ENCODE peak calls at places on chromosomes 4 and X, in six cellular contexts. F is A549, K is K562, M is HepG2, Y is WTC11, B is H1. G is an unnamed sample.

GRCh38 chr4:182925298-182925738 is 8.1 kb upstream of the DCTD start:
- DNase-seq in B (peak), M (peak), K (peak), Y (peak), F (peak), G (peak)

GRCh38 chrX:69079278-69079677 is 86.0 kb downstream of the PJA1 start:
- DNase-seq in M (no peak), B (no peak), K (no peak), F (no peak), Y (no peak), G (no peak)

GRCh38 chr4:3207531-3208037 is 41.4 kb upstream of the MSANTD1 start:
- DNase-seq in M (peak), K (no peak), Y (no peak), F (no peak), B (no peak), G (peak)

GRCh38 chr4:156298230-156298629 is 344.6 kb upstream of the CTSO start:
- DNase-seq in Y (no peak), K (no peak), B (no peak), F (no peak), M (no peak), G (peak)

GRCh38 chr4:84530871-84531270 is 31.8 kb upstream of the NKX6-1 start:
- DNase-seq in Y (no peak), F (no peak), K (no peak), M (no peak), B (no peak), G (no peak)

GRCh38 chrX:123088930-123089329 is 95.1 kb upstream of the GRIA3 start:
- DNase-seq in F (no peak), Y (no peak), K (no peak), B (no peak), M (no peak), G (no peak)

GRCh38 chr4:1235381-1236102 is 13.4 kb downstream of the CTBP1 start:
- DNase-seq in K (no peak), Y (no peak), F (no peak), B (no peak), M (no peak), G (no peak)

GRCh38 chr4:2071252-2071911 is 12.3 kb downstream of the NAT8L start:
- DNase-seq in Y (peak), B (peak), F (no peak), K (no peak), M (no peak), G (no peak)

GRCh38 chr4:138643827-138644226 is 371.8 kb upstream of the NOCT start:
- DNase-seq in F (no peak), K (no peak), Y (no peak), M (no peak), B (no peak), G (no peak)

GRCh38 chrX:80879143-80879542 is 69.5 kb upstream of the BRWD3 start:
- DNase-seq in B (no peak), M (no peak), Y (no peak), F (no peak), K (no peak), G (no peak)

GRCh38 chr4:184281231-184282139 is 63.8 kb upstream of the ENPP6 start:
- DNase-seq in M (no peak), K (no peak), B (peak), Y (no peak), F (no peak), G (no peak)

GRCh38 chr4:78131403-78131802 is 74.3 kb downstream of the FRAS1 start:
- DNase-seq in M (no peak), K (no peak), Y (no peak), F (no peak), B (no peak), G (no peak)

GRCh38 chr4:14254252-14254651 is 626.7 kb upstream of the BOD1L1 start:
- DNase-seq in Y (peak), K (no peak), F (peak), B (peak), M (no peak), G (peak)

GRCh38 chrX:44244008-44244407 is 99.5 kb downstream of the EFHC2 start:
- DNase-seq in B (no peak), M (no peak), Y (no peak), K (peak), F (no peak), G (peak)

GRCh38 chr4:6231663-6232165 is 31.4 kb upstream of the JAKMIP1 start:
- DNase-seq in B (no peak), M (no peak), F (no peak), K (no peak), Y (no peak), G (no peak)

GRCh38 chr4:126512998-126513397 is 1119.8 kb upstream of the INTU start:
- DNase-seq in F (no peak), Y (no peak), K (no peak), B (no peak), M (no peak), G (no peak)

GRCh38 chr4:76982638-76983579 is 33.4 kb downstream of the SEPTIN11 start:
- DNase-seq in F (peak), B (no peak), K (peak), Y (no peak), M (peak), G (no peak)

GRCh38 chrX:135425566-135425965 is 3.8 kb downstream of the SMIM10L2A start:
- DNase-seq in Y (no peak), F (no peak), K (no peak), B (no peak), M (no peak), G (no peak)

GRCh38 chrX:48045410-48046311 is 25.8 kb downstream of the ZNF630 start:
- DNase-seq in K (no peak), B (no peak), M (peak), Y (no peak), F (no peak), G (peak)

GRCh38 chr4:88211473-88212252 is 53.2 kb upstream of the ABCG2 start:
- DNase-seq in F (no peak), B (peak), K (peak), Y (no peak), M (peak), G (peak)

GRCh38 chr4:40722576-40723161 is 27.1 kb upstream of the NSUN7 start:
- DNase-seq in K (no peak), F (no peak), B (no peak), Y (no peak), M (no peak), G (peak)

GRCh38 chrX:53481093-53481492 is 46.9 kb upstream of the HSD17B10 start:
- DNase-seq in B (peak), M (no peak), K (peak), Y (peak), F (peak), G (no peak)

GRCh38 chr4:125225806-125226205 is 88.9 kb upstream of the FAT4 start:
- DNase-seq in K (no peak), M (no peak), Y (no peak), B (no peak), F (no peak), G (no peak)

GRCh38 chr4:127708985-127709384 is 21.2 kb upstream of the SLC25A31 start:
- DNase-seq in Y (no peak), K (no peak), F (peak), B (no peak), M (peak), G (peak)

GRCh38 chrX:41779058-41779564 is 55.1 kb downstream of the GPR82 start:
- DNase-seq in F (peak), B (no peak), Y (no peak), M (peak), K (no peak), G (peak)

GRCh38 chr4:103268746-103269145 is 70.6 kb upstream of the CENPE start:
- DNase-seq in M (no peak), B (no peak), Y (no peak), K (no peak), F (no peak), G (no peak)

GRCh38 chr4:131207589-131207988 is 1941.5 kb upstream of the PCDH10 start:
- DNase-seq in K (no peak), B (no peak), Y (no peak), F (no peak), M (no peak), G (no peak)

GRCh38 chr4:140019619-140020367 is 134.2 kb downstream of the MAML3 start:
- DNase-seq in Y (no peak), K (no peak), B (no peak), F (no peak), M (peak), G (no peak)

GRCh38 chrX:154308108-154308946 is 12.7 kb downstream of the TKTL1 start:
- DNase-seq in F (peak), M (peak), K (peak), B (peak), Y (peak), G (peak)

GRCh38 chr4:112185740-112186670 is 40.8 kb downstream of the FAM241A start:
- DNase-seq in F (no peak), Y (no peak), K (no peak), B (no peak), M (no peak), G (no peak)

GRCh38 chrX:3134316-3134715 is 93.0 kb downstream of the ARSF start:
- DNase-seq in F (no peak), Y (no peak), K (no peak), M (no peak), B (no peak), G (no peak)

GRCh38 chrX:3124041-3124440 is 82.8 kb downstream of the ARSF start:
- DNase-seq in M (no peak), B (no peak), K (no peak), F (no peak), Y (no peak), G (no peak)

GRCh38 chrX:3129256-3129655 is 88.0 kb downstream of the ARSF start:
- DNase-seq in B (no peak), F (no peak), K (no peak), M (no peak), Y (no peak), G (no peak)
- TF ChIP-seq JUN in B (no peak), F (no peak), K (no peak), M (no peak), Y (no peak), G (no peak)

GRCh38 chr4:119010909-119011606 is 122.4 kb downstream of the SYNPO2 start:
- DNase-seq in M (no peak), Y (no peak), F (no peak), B (no peak), K (no peak), G (no peak)
- TF ChIP-seq JUN in M (no peak), Y (no peak), F (no peak), B (no peak), K (no peak), G (no peak)

GRCh38 chr4:21802406-21802805 is 146.2 kb downstream of the KCNIP4 start:
- DNase-seq in M (no peak), K (no peak), B (no peak), F (peak), Y (no peak), G (peak)
- TF ChIP-seq JUN in M (no peak), K (no peak), B (no peak), F (no peak), Y (no peak), G (peak)

DNA sequence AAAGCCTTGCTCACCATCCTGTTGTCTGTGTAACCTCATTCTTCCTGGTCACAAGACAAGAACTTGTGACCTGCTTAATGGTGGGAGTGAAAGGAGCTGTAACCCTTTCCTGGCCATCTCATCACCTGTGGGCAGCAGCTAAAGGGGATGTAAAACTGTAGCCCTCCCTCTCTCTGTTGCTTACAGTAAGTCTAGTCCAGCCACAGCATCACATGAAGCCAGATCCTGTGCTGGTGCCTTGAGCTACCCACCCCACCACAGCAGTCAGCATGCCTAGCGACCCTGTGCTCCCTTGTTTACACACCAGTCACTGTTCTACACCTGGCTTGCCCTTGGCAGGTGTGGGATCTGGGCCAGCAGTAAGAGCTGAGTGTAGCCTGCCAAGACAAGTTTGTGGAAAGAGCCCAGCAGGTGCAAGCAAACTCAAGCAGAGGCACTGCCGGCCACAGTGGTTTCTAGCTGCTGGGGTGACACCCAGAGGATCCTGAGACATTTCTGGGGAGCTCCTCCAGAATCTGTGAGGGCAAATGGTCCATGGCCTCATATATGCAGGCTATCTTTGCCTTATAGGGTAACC is 41.0 kb downstream of the UGT2B28 start:
- DNase-seq in M (no peak), F (no peak), Y (no peak), B (no peak), K (no peak), G (no peak)
- TF ChIP-seq JUN in M (no peak), F (no peak), Y (no peak), B (no peak), K (no peak), G (no peak)

GRCh38 chr4:4558881-4559280 is 17.0 kb upstream of the STX18 start:
- DNase-seq in B (no peak), M (no peak), K (no peak), Y (no peak), F (no peak), G (no peak)

GRCh38 chr4:4559596-4559995 is 17.7 kb upstream of the STX18 start:
- DNase-seq in F (no peak), M (no peak), K (no peak), B (no peak), Y (no peak), G (no peak)

GRCh38 chr4:4560136-4560535 is 18.3 kb upstream of the STX18 start:
- DNase-seq in K (no peak), Y (no peak), B (no peak), F (no peak), M (no peak), G (no peak)

GRCh38 chr4:4554234-4554633 is 12.4 kb upstream of the STX18 start:
- DNase-seq in B (no peak), F (no peak), K (no peak), Y (no peak), M (no peak), G (no peak)

DNA sequence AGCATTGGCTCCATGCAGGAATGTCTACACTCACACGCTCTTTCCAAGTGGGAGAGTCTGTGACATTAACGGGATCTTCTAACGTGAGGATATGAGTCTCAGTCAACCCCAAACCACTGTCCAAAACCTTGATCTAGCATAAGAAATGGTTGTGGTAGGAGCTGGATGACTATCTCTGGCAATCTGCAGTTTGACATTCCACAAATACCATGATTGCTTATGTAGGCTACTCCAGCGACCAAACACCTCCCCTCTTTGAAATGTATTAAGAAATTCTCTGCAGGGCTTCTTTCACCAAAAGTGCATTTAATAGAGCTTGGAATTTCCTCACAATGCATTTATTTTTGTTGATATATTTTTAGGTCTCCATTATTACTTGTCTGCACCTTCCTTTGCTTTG is 14.1 kb upstream of the STX18 start:
- DNase-seq in Y (no peak), K (no peak), F (no peak), B (no peak), M (peak), G (no peak)
- TF ChIP-seq JUN in Y (no peak), K (no peak), F (no peak), B (no peak), M (no peak), G (no peak)

DNA sequence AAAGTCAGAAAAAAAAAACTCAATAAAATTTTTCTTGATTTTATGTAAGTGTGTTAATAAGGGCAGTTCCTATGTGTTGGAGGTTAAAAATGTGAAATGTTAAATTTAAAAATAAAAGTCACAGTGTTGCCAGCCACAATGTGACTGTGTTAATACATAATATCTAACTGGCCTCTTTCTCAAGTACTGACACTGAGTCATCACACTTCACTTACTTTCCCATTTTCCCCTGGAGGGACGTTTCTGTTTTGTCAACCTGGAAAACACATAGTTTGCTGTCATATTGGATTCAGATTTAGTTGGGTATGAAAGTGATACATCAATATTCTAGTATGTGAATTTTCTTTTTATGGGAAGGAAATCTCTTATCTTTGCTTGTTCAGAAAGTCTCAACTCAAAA is 46.4 kb downstream of the ARHGEF38 start:
- DNase-seq in K (no peak), M (no peak), Y (no peak), F (no peak), B (no peak), G (no peak)
- TF ChIP-seq JUN in K (no peak), M (no peak), Y (no peak), F (no peak), B (no peak), G (no peak)

DNA sequence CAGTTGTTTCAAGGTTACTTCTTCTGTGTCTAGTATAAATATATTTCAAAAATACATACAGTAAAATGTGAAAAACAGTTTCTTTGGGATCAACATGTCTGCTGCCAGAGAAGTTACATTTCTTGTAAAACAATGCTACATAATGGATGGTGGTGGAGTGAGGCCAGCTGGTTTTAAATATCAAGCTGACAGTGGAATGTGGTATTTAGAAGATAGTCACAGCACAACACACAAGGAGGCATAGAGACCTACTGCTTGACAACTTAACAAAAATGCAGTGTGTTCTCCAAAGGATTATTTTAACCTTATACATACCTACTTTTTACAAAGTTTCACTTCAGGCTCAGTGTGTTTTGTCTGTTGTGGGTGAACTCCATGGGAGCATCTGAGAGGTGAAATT is 199.7 kb upstream of the DIPK2B start:
- DNase-seq in B (no peak), M (no peak), K (no peak), Y (no peak), F (no peak), G (no peak)
- TF ChIP-seq JUN in B (no peak), M (no peak), K (no peak), Y (no peak), F (no peak), G (no peak)

GRCh38 chr4:66639361-66639760 is 905.9 kb downstream of the CENPC start:
- DNase-seq in B (no peak), K (no peak), Y (no peak), F (no peak), M (no peak), G (peak)

GRCh38 chr4:66629927-66630326 is 915.4 kb downstream of the CENPC start:
- DNase-seq in B (no peak), Y (no peak), F (no peak), M (no peak), K (no peak), G (no peak)

GRCh38 chr4:66636321-66636720 is 909.0 kb downstream of the CENPC start:
- DNase-seq in K (no peak), Y (no peak), F (no peak), B (no peak), M (no peak), G (no peak)

GRCh38 chr4:66633472-66633871 is 911.8 kb downstream of the CENPC start:
- DNase-seq in Y (no peak), K (no peak), M (no peak), F (no peak), B (no peak), G (no peak)
- TF ChIP-seq JUN in Y (no peak), K (no peak), M (no peak), F (no peak), B (no peak), G (no peak)

GRCh38 chr4:137632842-137633241 is 100.5 kb upstream of the PCDH18 start:
- DNase-seq in Y (no peak), K (no peak), B (no peak), M (no peak), F (no peak), G (no peak)
- TF ChIP-seq JUN in Y (no peak), K (no peak), B (no peak), M (no peak), F (no peak), G (no peak)